ENCODE peak calls at places on chromosome 12, in nine cellular contexts. T is heart left ventricle, M is mucosa of descending colon, Q is body of pancreas, O is neural progenitor cell, G is LNCaP clone FGC, E is Calu3, S is HFF-Myc, Z is left ventricle myocardium inferior. C is an unnamed sample.

GRCh38 chr12:75836533-75836932 is 195.0 kb downstream of the PHLDA1 start:
- DNase-seq in T (no peak), M (no peak), Q (no peak), O (no peak), G (no peak), E (no peak), S (no peak), Z (no peak), C (no peak)

GRCh38 chr12:28535216-28535615 is 345.0 kb downstream of the CCDC91 start:
- DNase-seq in T (no peak), M (no peak), Q (no peak), O (no peak), G (no peak), E (no peak), S (peak; percentile 40), Z (no peak), C (no peak)

GRCh38 chr12:6047249-6048227 is 76.9 kb downstream of the VWF start:
- DNase-seq in T (no peak), M (no peak), Q (no peak), O (no peak), G (no peak), E (no peak), S (no peak), Z (no peak), C (peak; percentile 9)

GRCh38 chr12:70885952-70886351 is 34.6 kb downstream of the PTPRR start:
- DNase-seq in T (no peak), M (no peak), Q (no peak), O (no peak), G (no peak), E (no peak), S (no peak), Z (no peak), C (no peak)

GRCh38 chr12:113322353-113322752 is 12.6 kb downstream of the SLC8B1 start:
- DNase-seq in T (no peak), M (no peak), Q (no peak), O (no peak), G (no peak), E (no peak), S (no peak), Z (no peak), C (no peak)

GRCh38 chr12:5511256-5511643 is 79.3 kb downstream of the NTF3 start:
- DNase-seq in T (no peak), M (no peak), Q (no peak), O (no peak), G (no peak), E (no peak), S (no peak), Z (no peak), C (no peak)

GRCh38 chr12:94267907-94268575 is 119.7 kb downstream of the PLXNC1 start:
- DNase-seq in T (no peak), M (no peak), Q (no peak), O (no peak), G (no peak), E (no peak), S (no peak), Z (no peak), C (no peak)

GRCh38 chr12:120032242-120032641 is 43.2 kb downstream of the BICDL1 start:
- DNase-seq in T (no peak), M (no peak), Q (no peak), O (no peak), G (no peak), E (no peak), S (no peak), Z (no peak), C (no peak)

GRCh38 chr12:45490232-45490881 is 239.1 kb upstream of the ARID2 start:
- DNase-seq in T (no peak), M (no peak), Q (no peak), O (no peak), G (no peak), E (no peak), S (no peak), Z (no peak), C (no peak)

GRCh38 chr12:98291828-98292227 is 223.6 kb upstream of the TMPO start:
- DNase-seq in T (no peak), M (no peak), Q (no peak), O (peak; percentile 34), G (no peak), E (no peak), S (no peak), Z (no peak), C (no peak)

GRCh38 chr12:102298022-102298421 is 100.4 kb upstream of the PMCH start:
- DNase-seq in T (no peak), M (no peak), Q (no peak), O (no peak), G (no peak), E (no peak), S (peak; percentile 6), Z (no peak), C (no peak)

GRCh38 chr12:84632556-84632955 is 280.0 kb downstream of the SLC6A15 start:
- DNase-seq in T (no peak), M (no peak), Q (no peak), O (no peak), G (no peak), E (no peak), S (no peak), Z (no peak), C (no peak)

GRCh38 chr12:77402726-77403125 is 337.4 kb upstream of the E2F7 start:
- DNase-seq in T (no peak), M (no peak), Q (no peak), O (no peak), G (no peak), E (no peak), S (no peak), Z (no peak), C (no peak)

GRCh38 chr12:27970391-27970980 is 2.0 kb downstream of the PTHLH start:
- DNase-seq in T (peak; percentile 33), M (peak; percentile 45), Q (no peak), O (peak; percentile 74), G (no peak), E (no peak), S (no peak), Z (no peak), C (no peak)

DNA sequence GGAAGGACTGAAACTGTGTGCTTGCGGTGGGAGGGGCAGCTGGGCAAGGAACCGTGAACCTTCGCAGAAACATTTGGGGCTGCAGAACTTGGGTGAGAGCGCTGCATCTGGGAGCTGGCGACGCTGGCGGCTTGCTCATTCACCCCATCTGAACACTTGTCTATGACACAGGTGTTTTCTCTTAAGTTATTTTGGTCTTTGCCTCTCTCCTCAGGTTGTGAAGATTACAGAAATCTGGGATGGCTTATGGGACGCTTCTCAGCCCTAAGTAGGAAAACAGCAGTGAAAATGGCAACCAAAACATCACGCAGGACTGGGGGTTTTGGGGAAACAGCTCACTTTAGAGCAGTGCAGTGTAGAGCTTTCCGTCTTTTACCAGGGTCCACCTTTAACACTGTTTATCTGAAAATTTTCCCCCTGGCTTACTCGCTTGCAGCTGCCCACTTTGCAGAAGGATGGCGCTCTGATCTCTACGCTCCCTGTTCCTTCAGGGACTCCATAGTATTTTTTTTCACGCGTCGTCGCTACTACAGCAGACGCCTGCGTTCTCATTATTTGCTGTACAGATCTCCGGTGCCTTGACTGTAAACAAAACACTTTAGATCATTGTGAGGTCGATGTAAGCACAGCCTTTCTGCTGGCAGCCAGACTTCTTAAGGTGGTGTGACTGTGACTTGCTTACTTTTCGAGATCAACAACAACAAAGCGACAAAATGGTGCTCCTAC is 2.7 kb upstream of the CDKN1B start:
- DNase-seq in T (peak; percentile 36), M (peak; percentile 84), Q (peak; percentile 42), O (peak; percentile 53), G (no peak), E (peak; percentile 30), S (no peak), Z (no peak), C (no peak)
- TF ChIP-seq CTCF in T (no peak), M (no peak), Q (no peak), O (peak; percentile 41), G (no peak), E (no peak), S (peak; percentile 18), Z (peak; percentile 34), C (peak; percentile 55)

GRCh38 chr12:51242150-51242549 is 3.5 kb downstream of the DAZAP2 start:
- DNase-seq in T (peak; percentile 53), M (no peak), Q (no peak), O (no peak), G (no peak), E (no peak), S (no peak), Z (peak; percentile 33), C (no peak)
- TF ChIP-seq CTCF in T (no peak), M (no peak), Q (no peak), O (no peak), G (no peak), E (no peak), S (no peak), Z (no peak), C (no peak)

DNA sequence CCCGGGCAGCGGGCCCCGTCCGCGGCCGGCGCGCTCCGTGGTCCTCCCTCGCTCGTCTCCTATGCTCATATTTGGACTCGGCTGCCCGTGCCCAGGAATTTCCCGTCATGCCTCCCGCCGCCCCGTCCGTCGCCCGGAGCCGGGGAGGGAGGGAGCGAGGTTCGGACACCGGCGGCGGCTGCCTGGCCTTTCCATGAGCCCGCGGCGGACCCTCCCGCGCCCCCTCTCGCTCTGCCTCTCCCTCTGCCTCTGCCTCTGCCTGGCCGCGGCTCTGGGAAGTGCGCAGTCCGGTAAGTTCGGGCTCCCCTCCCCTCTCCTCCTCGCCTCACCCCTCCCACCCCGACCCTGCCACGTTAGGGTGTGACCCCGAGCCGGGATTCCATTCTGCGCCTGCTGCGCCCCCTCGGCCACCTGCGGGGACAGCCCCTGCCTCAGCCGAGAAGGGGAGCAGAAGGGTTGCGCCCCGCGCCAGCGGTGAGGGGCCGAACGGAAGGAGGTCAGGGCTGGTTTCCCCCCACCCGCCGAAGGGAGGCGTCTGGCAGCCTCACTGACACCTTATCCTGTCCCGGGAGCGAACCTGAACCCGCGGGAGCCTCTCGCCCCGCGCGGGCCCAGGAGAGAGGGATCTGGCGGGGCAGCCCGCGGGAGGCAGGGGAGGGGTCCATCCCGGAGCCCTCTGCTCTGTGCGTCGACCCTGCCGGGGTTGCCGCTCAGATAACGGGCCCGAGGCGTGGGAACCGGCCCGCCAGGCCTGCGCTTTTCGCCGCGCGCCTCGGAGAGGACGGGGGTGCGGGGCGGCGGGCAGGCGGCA is at the start of gene MSRB3:
- DNase-seq in T (peak; percentile 87), M (peak; percentile 66), Q (peak; percentile 42), O (peak; percentile 92), G (no peak), E (peak; percentile 61), S (peak; percentile 9), Z (peak; percentile 82), C (peak; percentile 92)
- TF ChIP-seq CTCF in T (no peak), M (no peak), Q (no peak), O (peak; percentile 37), G (peak; percentile 16), E (no peak), S (no peak), Z (no peak), C (peak; percentile 68)

DNA sequence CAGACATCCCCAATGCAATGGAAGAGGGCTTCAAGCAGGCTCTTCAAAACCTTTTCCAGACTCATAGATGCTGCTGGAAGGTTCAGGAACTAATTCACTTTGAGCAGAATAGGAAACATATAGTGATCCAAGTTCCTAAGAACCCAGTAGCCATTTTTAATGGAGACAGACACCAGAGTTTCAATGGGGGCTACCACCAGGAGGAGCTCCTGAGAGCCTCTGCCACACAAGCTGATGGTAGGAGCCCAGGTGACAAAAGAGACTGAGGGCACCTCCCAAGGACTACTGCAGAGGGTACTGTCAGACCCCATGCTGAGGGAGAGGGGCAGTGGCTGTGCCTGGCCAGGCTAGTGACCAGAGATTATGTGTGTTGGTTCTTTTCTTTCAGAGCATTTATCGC is 45.9 kb downstream of the IFNG start:
- DNase-seq in T (no peak), M (no peak), Q (no peak), O (peak; percentile 22), G (no peak), E (peak; percentile 41), S (no peak), Z (no peak), C (no peak)
- TF ChIP-seq CTCF in T (no peak), M (no peak), Q (no peak), O (peak; percentile 48), G (peak; percentile 2), E (peak; percentile 16), S (peak; percentile 44), Z (no peak), C (peak; percentile 35)

C was measured in chondrocyte.